ENCODE peak calls at places on chromosomes 5 and 9, in seven cellular contexts. S is aorta, Z is A673, A is adrenal gland, B is colonic mucosa, Y is tibial artery, V is transverse colon. H is an unnamed sample. For H3K9me3 and H3K4me1, the result is how much of the 10 kb centered on the place peaks cover.

GRCh38 chr5:134041570-134042411 is 37.0 kb upstream of the VDAC1 start:
- DNase-seq in Z (no peak), S (no peak), Y (no peak), B (no peak), V (no peak), A (no peak), H (no peak)

GRCh38 chr5:166165600-166165999 is 2125.8 kb upstream of the WWC1 start:
- DNase-seq in S (no peak), B (no peak), Z (no peak), Y (no peak), V (no peak), A (no peak), H (no peak)

GRCh38 chr5:55063899-55064298 is 38.5 kb upstream of the GZMA start:
- DNase-seq in A (no peak), B (no peak), Z (no peak), S (no peak), V (no peak), Y (no peak), H (no peak)

GRCh38 chr9:87685871-87686519 is 39.9 kb upstream of the CTSL start:
- DNase-seq in Y (peak), B (no peak), Z (no peak), A (peak), V (peak), S (peak), H (no peak)

GRCh38 chr5:151772868-151773561 is 1.3 kb downstream of the G3BP1 start:
- DNase-seq in A (peak), B (no peak), Z (no peak), Y (no peak), S (peak), V (no peak), H (no peak)

GRCh38 chr9:79945495-79945894 is 373.7 kb downstream of the TLE4 start:
- DNase-seq in S (no peak), B (no peak), V (no peak), A (no peak), Y (no peak), Z (no peak), H (no peak)

GRCh38 chr5:54844905-54845566 is 140.4 kb downstream of the ESM1 start:
- DNase-seq in B (no peak), V (no peak), S (no peak), Z (peak), Y (no peak), A (no peak), H (no peak)

GRCh38 chr5:111453290-111453689 is 59.0 kb downstream of the STARD4 start:
- DNase-seq in V (no peak), Z (no peak), Y (no peak), B (no peak), S (no peak), A (no peak), H (no peak)

GRCh38 chr9:130267930-130268329 is 2.4 kb downstream of the HMCN2 start:
- DNase-seq in V (no peak), Y (peak), Z (no peak), B (no peak), S (no peak), A (no peak), H (no peak)

GRCh38 chr9:121682926-121683485 is 31.6 kb downstream of the DAB2IP start:
- DNase-seq in Z (no peak), A (no peak), S (peak), B (no peak), Y (no peak), V (no peak), H (no peak)

GRCh38 chr9:97954550-97954989 is 16.6 kb upstream of the HEMGN start:
- DNase-seq in B (peak), Y (no peak), S (no peak), V (peak), Z (no peak), A (peak), H (no peak)

GRCh38 chr5:607541-608285 is 4.4 kb upstream of the CEP72 start:
- DNase-seq in B (no peak), Z (no peak), S (no peak), Y (no peak), V (peak), A (no peak), H (no peak)

GRCh38 chr5:84535281-84535680 is 150.6 kb upstream of the EDIL3 start:
- DNase-seq in Z (no peak), A (no peak), S (no peak), B (no peak), Y (no peak), V (no peak), H (no peak)

GRCh38 chr5:132225165-132226032 is 2.3 kb downstream of the P4HA2 start:
- DNase-seq in B (peak), A (peak), V (peak), Y (peak), S (peak), Z (peak), H (peak)

DNA sequence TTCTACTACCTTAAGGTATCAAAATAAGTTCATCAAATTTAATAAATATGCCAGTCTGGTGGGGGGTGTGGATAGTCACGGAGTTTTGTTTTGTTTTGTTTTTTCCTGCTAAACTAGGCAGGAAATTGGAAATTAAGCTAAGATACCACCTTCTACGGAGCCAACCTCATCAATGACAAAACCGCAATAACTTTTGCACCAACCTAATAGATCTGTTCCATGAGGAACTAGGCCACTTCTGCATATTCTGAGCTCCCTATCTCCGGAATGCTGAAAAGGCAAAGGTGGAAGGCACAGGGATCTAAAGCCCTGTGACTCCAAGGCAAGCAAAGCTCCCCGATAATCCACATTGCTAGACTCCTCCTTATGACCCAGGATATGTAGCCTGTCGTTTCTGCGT is 5.8 kb upstream of the OR1L4 start:
- DNase-seq in Z (no peak), A (no peak), Y (no peak), V (no peak), B (no peak), S (no peak), H (no peak)
- H3K9me3 ChIP-seq in Z (under half), A (under half), Y (under half), V (under half), B (under half), S (under half), H (under half)

GRCh38 chr5:148816822-148817221 is 9.6 kb upstream of the ADRB2 start:
- DNase-seq in S (no peak), Z (no peak), Y (no peak), A (no peak), V (no peak), B (no peak), H (no peak)
- H3K4me1 ChIP-seq in S (under half), Z (under half), Y (under half), A (under half), V (under half), B (under half), H (under half)

GRCh38 chr5:72234265-72234700 is 85.8 kb downstream of the MRPS27 start:
- DNase-seq in Z (peak), V (no peak), B (no peak), Y (no peak), S (no peak), A (no peak), H (no peak)

GRCh38 chr5:72233835-72234234 is 86.2 kb downstream of the MRPS27 start:
- DNase-seq in B (no peak), A (no peak), Y (no peak), V (no peak), Z (no peak), S (no peak), H (no peak)

GRCh38 chr5:72235725-72236124 is 84.3 kb downstream of the MRPS27 start:
- DNase-seq in B (no peak), Y (no peak), S (no peak), Z (no peak), A (no peak), V (no peak), H (no peak)

GRCh38 chr5:72232838-72233237 is 87.2 kb downstream of the MRPS27 start:
- DNase-seq in Y (no peak), A (no peak), S (no peak), B (no peak), V (no peak), Z (no peak), H (no peak)

GRCh38 chr5:72234898-72235297 is 85.1 kb downstream of the MRPS27 start:
- DNase-seq in Z (no peak), B (no peak), A (no peak), V (no peak), S (no peak), Y (no peak), H (no peak)
- H3K4me3 ChIP-seq in Z (no peak), B (no peak), A (no peak), V (no peak), S (no peak), Y (no peak), H (no peak)

GRCh38 chr5:179054876-179055275 is 5.3 kb upstream of the ZNF354C start:
- DNase-seq in S (no peak), B (no peak), V (no peak), Z (no peak), Y (no peak), A (no peak), H (no peak)
- H3K9me3 ChIP-seq in S (under half), B (under half), V (under half), Z (under half), Y (under half), A (under half), H (under half)

GRCh38 chr5:1799110-1799601 is 481 bp downstream of the MRPL36 start:
- DNase-seq in B (peak), Z (no peak), S (no peak), Y (peak), V (peak), A (peak), H (no peak)
- H3K4me1 ChIP-seq in B (under half), Z (under half), S (under half), Y (under half), V (under half), A (under half), H (half or more)

GRCh38 chr9:92947268-92948031 is at the start of gene FGD3:
- DNase-seq in Y (no peak), V (no peak), B (no peak), Z (peak), S (no peak), A (no peak), H (peak)

GRCh38 chr9:92945796-92946195 is 1.5 kb upstream of the FGD3 start:
- DNase-seq in Y (no peak), Z (no peak), A (no peak), S (no peak), B (no peak), V (no peak), H (no peak)

GRCh38 chr9:92948632-92949031 is 1.3 kb downstream of the FGD3 start:
- DNase-seq in B (no peak), Z (no peak), A (no peak), S (no peak), Y (no peak), V (no peak), H (no peak)

GRCh38 chr9:92949266-92949982 is 2.1 kb downstream of the FGD3 start:
- DNase-seq in S (no peak), B (no peak), Z (no peak), V (no peak), A (no peak), Y (no peak), H (no peak)

DNA sequence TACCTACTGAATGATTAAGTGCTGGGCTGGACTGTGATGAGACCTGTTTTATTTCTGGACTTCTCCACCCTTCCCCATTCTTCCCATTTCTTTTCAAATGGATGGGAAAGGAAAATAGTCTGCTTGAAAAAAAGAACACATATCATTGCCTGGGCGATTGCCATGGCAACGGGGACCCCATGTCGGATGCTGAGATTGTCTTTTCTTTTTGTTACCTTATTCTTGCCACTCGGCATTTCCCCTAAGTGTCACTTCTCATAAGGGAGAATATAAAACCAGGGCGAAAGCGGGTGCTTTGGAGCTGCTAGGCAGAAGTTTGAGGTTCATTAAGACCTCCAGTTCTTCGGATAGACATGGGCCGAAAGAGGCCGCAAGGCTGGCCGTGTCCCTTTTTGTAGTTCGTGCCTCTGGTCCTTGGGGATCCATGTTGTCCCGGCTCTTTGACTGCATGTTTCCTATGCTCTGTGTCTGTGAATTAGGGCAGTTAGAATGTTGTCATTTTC is 760 bp downstream of the FGD3 start:
- DNase-seq in A (no peak), V (no peak), S (no peak), B (no peak), Y (no peak), Z (no peak), H (no peak)
- H3K4me3 ChIP-seq in A (no peak), V (no peak), S (no peak), B (no peak), Y (no peak), Z (peak), H (peak)

H was measured in heart right ventricle.